ENCODE peak calls at places on chromosomes 13 and 19, in five cellular contexts. J is adrenal gland; R is gastrocnemius medialis; Y is CD8-positive, alpha-beta memory T cell; T is IMR-90. L is an unnamed sample. For H3K4me1 and H3K27me3, the result is how much of the 10 kb centered on the place peaks cover.

GRCh38 chr19:33435706-33436359 is 62.3 kb downstream of the CEBPG start:
- DNase-seq in J (no peak), R (no peak), Y (no peak), T (no peak), L (no peak)

GRCh38 chr19:33389574-33390119 is 16.1 kb downstream of the CEBPG start:
- DNase-seq in J (no peak), R (no peak), Y (peak), T (no peak), L (no peak)

GRCh38 chr13:52806029-52806428 is 42.4 kb downstream of the PCDH8 start:
- DNase-seq in J (no peak), R (no peak), Y (no peak), T (no peak), L (no peak)

GRCh38 chr13:114118086-114118762 is 14.2 kb downstream of the RASA3 start:
- DNase-seq in J (no peak), R (no peak), Y (no peak), T (no peak), L (no peak)

GRCh38 chr19:55376381-55376933 is at the start of gene TMEM190:
- DNase-seq in J (no peak), R (no peak), Y (no peak), T (no peak), L (no peak)

GRCh38 chr19:48881741-48882657 is 9.8 kb downstream of the PPP1R15A start:
- DNase-seq in J (no peak), R (peak), Y (peak), T (no peak), L (no peak)

GRCh38 chr19:13089857-13090507 is 12.7 kb downstream of the LYL1 start:
- DNase-seq in J (no peak), R (no peak), Y (no peak), T (no peak), L (no peak)

GRCh38 chr13:97430296-97430695 is 3.7 kb upstream of the RAP2A start:
- DNase-seq in J (no peak), R (no peak), Y (no peak), T (no peak), L (no peak)

GRCh38 chr13:34349091-34349722 is 531.3 kb downstream of the RFC3 start:
- DNase-seq in J (peak), R (peak), Y (no peak), T (peak), L (no peak)

GRCh38 chr19:48713041-48713863 is 6.3 kb downstream of the MAMSTR start:
- DNase-seq in J (no peak), R (no peak), Y (no peak), T (peak), L (no peak)

GRCh38 chr19:35792312-35792711 is 16.9 kb downstream of the ARHGAP33 start:
- DNase-seq in J (no peak), R (no peak), Y (no peak), T (no peak), L (no peak)

GRCh38 chr13:51786425-51787010 is 17.4 kb downstream of the DHRS12 start:
- DNase-seq in J (no peak), R (no peak), Y (no peak), T (no peak), L (no peak)

GRCh38 chr13:29049524-29049923 is 229.4 kb downstream of the MTUS2 start:
- DNase-seq in J (no peak), R (no peak), Y (no peak), T (no peak), L (no peak)

GRCh38 chr13:111177081-111177711 is 62.1 kb downstream of the ARHGEF7 start:
- DNase-seq in J (peak), R (peak), Y (peak), T (peak), L (no peak)

GRCh38 chr13:111175948-111176347 is 60.8 kb downstream of the ARHGEF7 start:
- DNase-seq in J (no peak), R (no peak), Y (no peak), T (no peak), L (no peak)

GRCh38 chr13:111178417-111178816 is 63.3 kb downstream of the ARHGEF7 start:
- DNase-seq in J (no peak), R (no peak), Y (no peak), T (no peak), L (no peak)

GRCh38 chr13:111176421-111176820 is 61.3 kb downstream of the ARHGEF7 start:
- DNase-seq in J (no peak), R (no peak), Y (no peak), T (no peak), L (no peak)

GRCh38 chr13:111177803-111178389 is 62.8 kb downstream of the ARHGEF7 start:
- DNase-seq in J (no peak), R (no peak), Y (no peak), T (peak), L (no peak)
- H3K4me1 ChIP-seq in J (under half), R (half or more), Y (half or more), T (under half), L (under half)

DNA sequence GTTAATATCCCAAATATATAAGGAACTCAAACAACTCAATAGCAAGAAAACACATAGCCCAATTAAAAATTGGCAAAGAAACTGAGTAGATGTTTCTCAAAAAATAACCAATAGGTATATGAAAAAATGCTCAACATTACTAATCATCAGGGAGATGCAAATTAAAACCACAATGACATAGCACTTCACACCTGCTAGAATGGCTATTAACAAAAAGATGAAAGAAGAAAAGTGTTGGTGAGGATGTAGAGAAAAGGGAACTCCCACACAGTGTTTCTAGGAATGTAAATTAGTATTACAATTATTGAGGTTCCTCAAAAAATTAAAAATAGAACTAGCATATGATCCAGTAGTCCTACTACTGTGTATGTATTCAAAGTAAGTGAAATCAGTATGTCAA is 1212.8 kb downstream of the DIAPH3 start:
- DNase-seq in J (no peak), R (no peak), Y (no peak), T (no peak), L (no peak)
- H3K4me3 ChIP-seq in J (no peak), R (no peak), Y (no peak), T (no peak), L (no peak)

DNA sequence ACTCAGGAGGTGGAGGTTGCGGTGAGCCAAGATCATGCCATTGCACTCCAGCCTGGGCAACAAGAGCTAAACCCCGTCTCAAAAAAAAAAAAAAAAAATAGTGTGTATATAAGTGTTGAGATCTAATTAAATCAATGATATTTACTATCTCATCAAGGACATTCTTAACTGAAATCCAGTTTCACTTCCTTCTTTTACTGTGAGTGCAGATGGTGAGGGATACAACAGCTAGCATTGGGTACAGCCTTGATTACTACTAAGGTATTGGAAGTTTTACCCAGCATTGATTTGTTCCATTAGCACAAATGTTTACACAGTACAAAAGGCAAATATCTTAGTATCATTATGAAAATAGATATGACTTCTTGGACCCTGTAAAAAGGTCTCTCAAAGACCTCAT is 546.6 kb downstream of the KCTD12 start:
- DNase-seq in J (no peak), R (no peak), Y (no peak), T (no peak), L (no peak)
- H3K27me3 ChIP-seq in J (under half), R (under half), Y (under half), T (under half), L (under half)

GRCh38 chr19:18420931-18421330 is 1.7 kb downstream of the SSBP4 start:
- DNase-seq in J (no peak), R (no peak), Y (peak), T (no peak), L (no peak)
- H3K4me1 ChIP-seq in J (under half), R (under half), Y (half or more), T (under half), L (under half)

L was measured in prostate gland.